ENCODE peak calls at places on chromosomes 4 and X, in four cellular contexts. One of them, this sample, is unnamed.
A peak's percentile ranks its signal among the peaks of the same experiment; 100 is the strongest.

GRCh38 chr4:156976147-156976546 is 4.5 kb upstream of the PDGFC start:
- DNase-seq in Kasumi-1: no peak
- DNase-seq in body of pancreas: no peak
- DNase-seq in GM03348: peak; percentile 58
- DNase-seq in this sample: peak; percentile 85

GRCh38 chr4:21697583-21697982 is 251.0 kb downstream of the KCNIP4 start:
- DNase-seq in Kasumi-1: no peak
- DNase-seq in body of pancreas: no peak
- DNase-seq in GM03348: no peak
- DNase-seq in this sample: peak; percentile 52

GRCh38 chrX:131068945-131069719 is 11.0 kb downstream of the ARHGAP36 start:
- DNase-seq in Kasumi-1: peak; percentile 44
- DNase-seq in body of pancreas: peak; percentile 35
- DNase-seq in GM03348: peak; percentile 32
- DNase-seq in this sample: peak; percentile 32

GRCh38 chr4:7192252-7193039 is at the start of gene SORCS2:
- DNase-seq in Kasumi-1: peak; percentile 55
- DNase-seq in body of pancreas: peak; percentile 59
- DNase-seq in GM03348: peak; percentile 95
- DNase-seq in this sample: peak; percentile 48

GRCh38 chrX:109936114-109936513 is 66.8 kb upstream of the TMEM164 start:
- DNase-seq in Kasumi-1: no peak
- DNase-seq in body of pancreas: no peak
- DNase-seq in GM03348: no peak
- DNase-seq in this sample: no peak

GRCh38 chr4:186584912-186585311 is 29.5 kb upstream of the MTNR1A start:
- DNase-seq in Kasumi-1: no peak
- DNase-seq in body of pancreas: no peak
- DNase-seq in GM03348: no peak
- DNase-seq in this sample: no peak

GRCh38 chr4:26459756-26460530 is 30.3 kb downstream of the CCKAR start:
- DNase-seq in Kasumi-1: no peak
- DNase-seq in body of pancreas: no peak
- DNase-seq in GM03348: peak; percentile 45
- DNase-seq in this sample: no peak

GRCh38 chr4:52096048-52096447 is 44.9 kb downstream of the SPATA18 start:
- DNase-seq in Kasumi-1: no peak
- DNase-seq in body of pancreas: no peak
- DNase-seq in GM03348: no peak
- DNase-seq in this sample: peak; percentile 24

GRCh38 chr4:47716017-47716416 is 121.8 kb downstream of the CORIN start:
- DNase-seq in Kasumi-1: no peak
- DNase-seq in body of pancreas: no peak
- DNase-seq in GM03348: no peak
- DNase-seq in this sample: no peak

GRCh38 chr4:185479507-185479971 is 8.0 kb upstream of the CCDC110 start:
- DNase-seq in Kasumi-1: no peak
- DNase-seq in body of pancreas: no peak
- DNase-seq in GM03348: no peak
- DNase-seq in this sample: no peak

GRCh38 chr4:158159718-158160094 is 13.1 kb downstream of the GASK1B start:
- DNase-seq in Kasumi-1: no peak
- DNase-seq in body of pancreas: no peak
- DNase-seq in GM03348: no peak
- DNase-seq in this sample: no peak

GRCh38 chr4:185196437-185196836 is 7.4 kb downstream of the CFAP97 start:
- DNase-seq in Kasumi-1: no peak
- DNase-seq in body of pancreas: no peak
- DNase-seq in GM03348: no peak
- DNase-seq in this sample: no peak

GRCh38 chrX:99394450-99394849 is 1015.6 kb downstream of the PCDH19 start:
- DNase-seq in Kasumi-1: peak; percentile 0
- DNase-seq in body of pancreas: no peak
- DNase-seq in GM03348: no peak
- DNase-seq in this sample: no peak

GRCh38 chr4:125011646-125012045 is 299.1 kb upstream of the ANKRD50 start:
- DNase-seq in Kasumi-1: no peak
- DNase-seq in body of pancreas: no peak
- DNase-seq in GM03348: no peak
- DNase-seq in this sample: peak; percentile 18

GRCh38 chr4:147994076-147994475 is 262.2 kb downstream of the ARHGAP10 start:
- DNase-seq in Kasumi-1: no peak
- DNase-seq in body of pancreas: no peak
- DNase-seq in GM03348: no peak
- DNase-seq in this sample: no peak

GRCh38 chr4:83118869-83119268 is 4.3 kb upstream of the PLAC8 start:
- DNase-seq in Kasumi-1: no peak
- DNase-seq in body of pancreas: no peak
- DNase-seq in GM03348: peak; percentile 53
- DNase-seq in this sample: no peak

GRCh38 chrX:119647552-119648420 is 41.6 kb upstream of the NKRF start:
- DNase-seq in Kasumi-1: no peak
- DNase-seq in body of pancreas: no peak
- DNase-seq in GM03348: no peak
- DNase-seq in this sample: no peak

GRCh38 chr4:102809691-102810090 is 17.7 kb downstream of the UBE2D3 start:
- DNase-seq in Kasumi-1: no peak
- DNase-seq in body of pancreas: no peak
- DNase-seq in GM03348: no peak
- DNase-seq in this sample: no peak

GRCh38 chr4:41256131-41256739 is 493 bp upstream of the UCHL1 start:
- DNase-seq in Kasumi-1: no peak
- DNase-seq in body of pancreas: no peak
- DNase-seq in GM03348: peak; percentile 25
- DNase-seq in this sample: peak; percentile 67

GRCh38 chr4:13483142-13484044 is 747 bp downstream of the RAB28 start:
- DNase-seq in Kasumi-1: peak; percentile 48
- DNase-seq in body of pancreas: peak; percentile 36
- DNase-seq in GM03348: peak; percentile 62
- DNase-seq in this sample: peak; percentile 86

GRCh38 chr4:112523764-112524505 is 8.0 kb upstream of the NEUROG2 start:
- DNase-seq in Kasumi-1: peak; percentile 71
- DNase-seq in body of pancreas: peak; percentile 81
- DNase-seq in GM03348: peak; percentile 74
- DNase-seq in this sample: peak; percentile 28

GRCh38 chr4:112076919-112077608 is 68.2 kb upstream of the FAM241A start:
- DNase-seq in Kasumi-1: no peak
- DNase-seq in body of pancreas: no peak
- DNase-seq in GM03348: no peak
- DNase-seq in this sample: no peak

GRCh38 chrX:19889582-19890342 is 2.4 kb upstream of the SH3KBP1 start:
- DNase-seq in Kasumi-1: no peak
- DNase-seq in body of pancreas: no peak
- DNase-seq in GM03348: peak; percentile 21
- DNase-seq in this sample: peak; percentile 73

GRCh38 chr4:28073860-28074555 is 1213.4 kb downstream of the STIM2 start:
- DNase-seq in Kasumi-1: no peak
- DNase-seq in body of pancreas: no peak
- DNase-seq in GM03348: no peak
- DNase-seq in this sample: no peak

GRCh38 chrX:40247848-40248622 is 150.3 kb upstream of the BCOR start:
- DNase-seq in Kasumi-1: no peak
- DNase-seq in body of pancreas: no peak
- DNase-seq in GM03348: no peak
- DNase-seq in this sample: no peak

GRCh38 chr4:140743194-140743931 is 12.8 kb downstream of the TBC1D9 start:
- DNase-seq in Kasumi-1: no peak
- DNase-seq in body of pancreas: peak; percentile 31
- DNase-seq in GM03348: peak; percentile 20
- DNase-seq in this sample: peak; percentile 47

GRCh38 chr4:13597604-13598003 is 29.9 kb downstream of the BOD1L1 start:
- DNase-seq in Kasumi-1: no peak
- DNase-seq in body of pancreas: no peak
- DNase-seq in GM03348: peak; percentile 18
- DNase-seq in this sample: no peak

GRCh38 chr4:173535165-173535737 is 5.2 kb upstream of the HAND2 start:
- DNase-seq in Kasumi-1: no peak
- DNase-seq in body of pancreas: no peak
- DNase-seq in GM03348: no peak
- DNase-seq in this sample: peak; percentile 37

GRCh38 chr4:146522862-146523205 is 1.1 kb upstream of the SLC10A7 start:
- DNase-seq in Kasumi-1: peak; percentile 36
- DNase-seq in body of pancreas: no peak
- DNase-seq in GM03348: no peak
- DNase-seq in this sample: peak; percentile 41

GRCh38 chr4:23237771-23238170 is 545.0 kb downstream of the GBA3 start:
- DNase-seq in Kasumi-1: no peak
- DNase-seq in body of pancreas: peak; percentile 89
- DNase-seq in GM03348: no peak
- DNase-seq in this sample: no peak

GRCh38 chr4:128135391-128135790 is 74.3 kb downstream of the LARP1B start:
- DNase-seq in Kasumi-1: no peak
- DNase-seq in body of pancreas: no peak
- DNase-seq in GM03348: no peak
- DNase-seq in this sample: no peak

GRCh38 chr4:157678478-157678877 is 457.9 kb downstream of the GRIA2 start:
- DNase-seq in Kasumi-1: no peak
- DNase-seq in body of pancreas: no peak
- DNase-seq in GM03348: no peak
- DNase-seq in this sample: no peak

GRCh38 chr4:7630559-7631287 is 196.0 kb upstream of the PSAPL1 start:
- DNase-seq in Kasumi-1: no peak
- DNase-seq in body of pancreas: peak; percentile 37
- DNase-seq in GM03348: peak; percentile 91
- DNase-seq in this sample: peak; percentile 85

This sample was measured in mesenchymal stem cell.